ENCODE peak calls at places on chromosomes 7 and 10, in four cellular contexts. I is GM13976, F is GM12865, Y is lung. N is an unnamed sample.
A peak's percentile ranks its signal among the peaks of the same experiment; 100 is the strongest.

GRCh38 chr10:129949411-129950335 is 14.4 kb downstream of the EBF3 start:
- DNase-seq in I (no peak), Y (no peak), F (no peak), N (no peak)

GRCh38 chr10:80137031-80137712 is 4.6 kb downstream of the PLAC9 start:
- DNase-seq in I (no peak), F (no peak), Y (no peak), N (no peak)

GRCh38 chr10:37777056-37777455 is 80.4 kb downstream of the ZNF248 start:
- DNase-seq in I (no peak), F (no peak), Y (no peak), N (no peak)

GRCh38 chr7:3301831-3302618 is 973 bp downstream of the SDK1 start:
- DNase-seq in I (no peak), Y (no peak), F (no peak), N (peak; percentile 16)

GRCh38 chr7:70006411-70006920 is 408.2 kb downstream of the AUTS2 start:
- DNase-seq in Y (no peak), I (peak; percentile 22), F (peak; percentile 18), N (no peak)

GRCh38 chr10:28533315-28533564 is 322 bp downstream of the WAC start:
- DNase-seq in F (no peak), Y (no peak), I (no peak), N (no peak)

GRCh38 chr10:97080051-97080776 is 105.5 kb downstream of the SLIT1 start:
- DNase-seq in F (no peak), Y (no peak), I (no peak), N (no peak)

GRCh38 chr7:159015081-159015893 is 129.4 kb downstream of the VIPR2 start:
- DNase-seq in I (no peak), F (no peak), Y (peak; percentile 40), N (no peak)

GRCh38 chr7:51376420-51377092 is 59.9 kb upstream of the COBL start:
- DNase-seq in I (no peak), F (no peak), Y (no peak), N (no peak)

GRCh38 chr7:80719261-80719660 is 80.8 kb downstream of the CD36 start:
- DNase-seq in F (no peak), I (no peak), Y (no peak), N (no peak)

GRCh38 chr7:132639983-132640382 is 63.7 kb upstream of the PLXNA4 start:
- DNase-seq in Y (no peak), I (no peak), F (no peak), N (no peak)

GRCh38 chr7:100583132-100584045 is 2.5 kb downstream of the LRCH4 start:
- DNase-seq in F (peak; percentile 81), Y (peak; percentile 78), I (peak; percentile 70), N (peak; percentile 92)

GRCh38 chr10:133372507-133372906 is 647 bp downstream of the ECHS1 start:
- DNase-seq in I (no peak), F (no peak), Y (no peak), N (no peak)

GRCh38 chr10:124174673-124175645 is 81.6 kb upstream of the CHST15 start:
- DNase-seq in F (no peak), I (no peak), Y (no peak), N (no peak)

GRCh38 chr10:21536874-21537273 is 2.8 kb downstream of the MLLT10 start:
- DNase-seq in I (no peak), Y (no peak), F (no peak), N (no peak)

DNA sequence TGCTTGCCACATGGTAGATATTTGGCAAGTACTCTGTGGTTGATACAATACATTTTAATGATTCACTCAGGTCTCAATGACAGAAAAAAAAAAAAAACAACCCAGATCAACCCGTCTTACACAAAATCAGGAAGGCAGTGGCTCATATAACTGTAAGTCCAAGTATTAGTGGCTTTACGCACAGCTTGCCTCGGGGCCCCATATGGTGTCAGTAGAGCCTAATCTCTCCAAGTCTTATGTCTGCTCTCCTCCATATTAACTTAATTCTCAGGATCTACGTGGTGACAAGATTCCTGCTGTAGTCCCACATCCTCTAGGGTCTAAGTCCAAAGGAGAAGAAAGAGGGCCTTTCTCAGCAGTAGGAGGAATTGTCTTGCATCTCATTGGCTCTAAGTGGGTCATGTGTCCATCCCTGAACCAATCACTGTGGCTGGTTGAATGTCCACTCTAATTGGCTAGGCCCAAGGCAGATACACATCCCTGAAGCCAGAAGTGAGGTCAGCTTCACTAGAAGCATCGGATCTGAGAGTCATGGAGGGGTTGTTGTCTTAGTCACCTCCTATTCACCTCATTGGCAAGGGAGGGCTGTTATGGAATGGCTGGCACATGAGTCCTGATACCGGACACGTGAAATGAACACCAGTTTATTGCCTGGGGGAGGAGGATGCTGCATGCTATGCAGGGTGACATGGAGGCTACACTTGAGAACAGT is 20.4 kb upstream of the PLPP4 start:
- DNase-seq in I (no peak), F (no peak), Y (no peak), N (no peak)
- TF ChIP-seq CTCF in I (no peak), F (no peak), Y (no peak), N (no peak)

GRCh38 chr7:17940302-17941170 is at the start of gene SNX13:
- DNase-seq in I (peak; percentile 94), F (peak; percentile 95), Y (peak; percentile 93), N (peak; percentile 93)
- TF ChIP-seq CTCF in I (peak; percentile 36), F (no peak), Y (peak; percentile 15), N (peak; percentile 5)

GRCh38 chr10:32713560-32713959 is 244.5 kb downstream of the ITGB1 start:
- DNase-seq in Y (no peak), I (no peak), F (no peak), N (no peak)
- TF ChIP-seq CTCF in Y (no peak), I (no peak), F (no peak), N (no peak)

GRCh38 chr10:71548494-71548846 is 151.8 kb downstream of the CDH23 start:
- DNase-seq in I (peak; percentile 73), F (peak; percentile 39), Y (no peak), N (peak; percentile 40)
- TF ChIP-seq CTCF in I (no peak), F (peak; percentile 53), Y (no peak), N (peak; percentile 21)

DNA sequence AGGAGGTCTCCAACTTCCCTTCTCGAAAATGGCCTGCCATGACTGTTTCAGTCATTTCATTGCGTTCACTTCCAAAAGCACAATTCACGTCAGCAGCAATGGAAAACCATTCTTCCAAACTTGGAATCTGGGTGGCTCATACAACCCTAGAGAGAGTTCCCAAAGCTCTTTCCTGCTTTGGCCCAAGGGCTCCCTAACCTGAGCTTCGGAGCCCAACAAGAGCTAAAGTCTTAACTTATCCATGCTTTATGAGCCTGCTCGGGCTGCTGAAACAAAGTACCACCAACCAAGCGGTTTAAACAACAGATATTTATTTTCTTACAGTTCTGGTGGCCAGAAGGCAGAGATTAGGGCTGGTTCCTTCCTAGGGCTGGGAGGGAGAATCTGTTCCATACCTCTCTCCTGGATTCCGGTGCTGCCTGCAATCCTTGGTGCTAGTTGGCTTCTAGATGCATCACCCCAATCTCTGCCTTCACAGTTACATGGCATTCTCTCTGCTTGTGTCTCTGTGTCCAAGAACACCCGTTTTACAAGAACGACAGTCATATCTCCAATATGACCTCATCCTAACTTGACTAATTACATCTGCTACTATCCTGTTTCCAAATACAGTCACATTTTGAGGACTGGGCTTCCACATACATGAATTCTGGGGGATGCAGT is 33.5 kb downstream of the CAMK2B start:
- DNase-seq in Y (no peak), I (no peak), F (no peak), N (no peak)
- TF ChIP-seq CTCF in Y (no peak), I (no peak), F (no peak), N (no peak)

GRCh38 chr7:67625257-67625713 is 628.7 kb downstream of the TYW1 start:
- DNase-seq in F (peak; percentile 41), Y (peak; percentile 61), I (peak; percentile 62), N (peak; percentile 44)
- TF ChIP-seq CTCF in F (peak; percentile 81), Y (peak; percentile 56), I (peak; percentile 73), N (peak; percentile 82)

DNA sequence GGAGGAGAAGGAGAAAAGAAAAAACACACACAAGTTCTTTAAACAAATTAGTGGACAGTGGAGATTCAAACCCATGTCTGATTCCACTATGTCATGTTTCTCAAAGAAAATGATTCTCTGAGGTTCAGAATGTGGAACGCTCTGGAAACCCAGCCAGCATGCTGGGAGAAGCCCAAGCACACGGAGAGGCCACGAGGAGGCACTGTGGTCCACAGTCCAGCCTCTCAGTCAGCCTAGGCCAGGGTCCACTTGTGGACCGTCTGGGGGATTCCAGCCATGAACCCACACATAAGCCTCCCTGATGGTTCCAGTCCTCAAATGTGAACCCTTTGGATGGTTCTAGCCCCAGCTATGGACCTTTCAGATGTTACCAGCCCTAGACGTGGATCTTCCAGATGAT is 73.4 kb downstream of the CAV1 start:
- DNase-seq in Y (no peak), I (no peak), F (peak; percentile 38), N (no peak)
- TF ChIP-seq CTCF in Y (no peak), I (peak; percentile 40), F (peak; percentile 59), N (no peak)